ENCODE peak calls at places on chromosome 2, in ten cellular contexts. E is right lobe of liver; L is fibroblast of lung; B is AG09309; Z is iPS-NIHi11; F is fibroblast of pulmonary artery; T is activated T-helper 9 cell treated with anti-CD3 and anti-CD28 coated beads, Interleukin-2, amount 50 U/mL, for 16 hours; D is left lung; N is RPMI7951; R is foreskin fibroblast. A is an unnamed sample.

GRCh38 chr2:18719978-18720775 is 130.8 kb upstream of the NT5C1B start:
- DNase-seq in F (peak; percentile 74), T (no peak), N (peak; percentile 97), L (peak; percentile 34), Z (no peak), B (peak; percentile 21), E (no peak), R (peak; percentile 82), D (no peak), A (peak; percentile 97)

GRCh38 chr2:225004531-225004930 is 37.7 kb downstream of the DOCK10 start:
- DNase-seq in E (no peak), R (peak; percentile 74), F (peak; percentile 44), T (no peak), L (peak; percentile 50), B (no peak), D (no peak), N (no peak), Z (no peak), A (peak; percentile 44)

GRCh38 chr2:11305338-11305737 is 39.1 kb downstream of the ROCK2 start:
- DNase-seq in B (no peak), L (no peak), T (no peak), Z (no peak), N (no peak), D (no peak), R (no peak), F (peak; percentile 34), E (no peak), A (no peak)

GRCh38 chr2:149422337-149422990 is 92.1 kb downstream of the LYPD6 start:
- DNase-seq in D (no peak), E (no peak), R (peak; percentile 66), L (peak; percentile 40), F (peak; percentile 20), B (peak; percentile 32), N (peak; percentile 54), Z (peak; percentile 18), T (no peak), A (peak; percentile 86)

GRCh38 chr2:178804791-178805190 is 2.4 kb downstream of the TTN start:
- DNase-seq in T (no peak), B (no peak), F (no peak), E (no peak), N (peak; percentile 65), Z (peak; percentile 74), D (no peak), R (peak; percentile 15), L (peak; percentile 6), A (peak; percentile 21)

GRCh38 chr2:10303174-10303633 is 500 bp downstream of the HPCAL1 start:
- DNase-seq in L (peak; percentile 21), R (no peak), N (no peak), B (no peak), F (no peak), E (no peak), D (peak; percentile 86), Z (no peak), T (no peak), A (no peak)

GRCh38 chr2:99572380-99572779 is 82.6 kb upstream of the REV1 start:
- DNase-seq in B (no peak), Z (no peak), L (no peak), N (no peak), F (no peak), D (no peak), R (peak; percentile 10), T (no peak), E (no peak), A (peak; percentile 2)

GRCh38 chr2:110828330-110828729 is 96.0 kb downstream of the ACOXL start:
- DNase-seq in D (no peak), E (no peak), N (no peak), T (no peak), Z (no peak), B (no peak), F (no peak), L (peak; percentile 3), R (no peak), A (no peak)